ENCODE peak calls at places on chromosomes 16 and 17, in ten cellular contexts. K is PC-3; R is PC-9; X is A549; Q is activated CD8-positive, alpha-beta T cell treated with anti-CD3 and anti-CD28 coated beads for 36 hours; I is stomach; D is cardiac muscle cell; M is MM.1S; E is body of pancreas; N is colonic mucosa. J is an unnamed sample.

GRCh38 chr16:80569440-80570105 is 28.8 kb downstream of the DYNLRB2 start:
- DNase-seq in X (peak), M (no peak), N (no peak), I (no peak), R (no peak), E (no peak), K (peak), D (no peak), Q (peak), J (peak)

GRCh38 chr17:50262001-50262794 is 12.1 kb upstream of the TMEM92 start:
- DNase-seq in N (no peak), X (no peak), E (no peak), D (no peak), Q (no peak), R (peak), M (no peak), I (no peak), K (no peak), J (peak)

GRCh38 chr16:71367243-71367976 is 8.9 kb downstream of the CALB2 start:
- DNase-seq in Q (peak), N (peak), K (peak), M (peak), R (peak), D (peak), I (peak), E (peak), X (peak), J (peak)

GRCh38 chr16:55502801-55503366 is 6.0 kb upstream of the LPCAT2 start:
- DNase-seq in E (peak), X (peak), Q (no peak), I (peak), M (no peak), N (peak), R (peak), K (peak), D (peak), J (no peak)

GRCh38 chr17:31266042-31266441 is 31.0 kb downstream of the OMG start:
- DNase-seq in Q (no peak), I (no peak), K (no peak), N (no peak), M (no peak), R (no peak), E (no peak), D (no peak), X (peak), J (no peak)

GRCh38 chr16:14097182-14097951 is 26.2 kb downstream of the MRTFB start:
- DNase-seq in D (peak), R (peak), K (peak), E (peak), I (peak), M (no peak), X (no peak), N (peak), Q (no peak), J (no peak)

GRCh38 chr17:1239210-1239609 is 31.0 kb upstream of the BHLHA9 start:
- DNase-seq in K (no peak), D (no peak), N (no peak), Q (no peak), I (no peak), M (no peak), E (no peak), R (no peak), X (no peak), J (no peak)

GRCh38 chr17:35257080-35257701 is 14.3 kb downstream of the SLFN5 start:
- DNase-seq in M (no peak), D (no peak), R (peak), K (peak), X (peak), N (peak), I (peak), Q (no peak), E (peak), J (no peak)

GRCh38 chr16:72877374-72878028 is 170.4 kb downstream of the ZFHX3 start:
- DNase-seq in K (peak), E (no peak), M (no peak), N (no peak), D (no peak), I (no peak), X (peak), Q (no peak), R (peak), J (no peak)

GRCh38 chr17:33667052-33667509 is 374.0 kb upstream of the ASIC2 start:
- DNase-seq in Q (peak), I (no peak), E (no peak), N (no peak), R (no peak), X (peak), K (peak), M (peak), D (no peak), J (no peak)

GRCh38 chr16:59164461-59164860 is 430.3 kb upstream of the GOT2 start:
- DNase-seq in M (no peak), X (peak), N (no peak), D (peak), K (no peak), I (peak), Q (no peak), R (no peak), E (no peak), J (no peak)

GRCh38 chr16:87806608-87807546 is 41.1 kb upstream of the KLHDC4 start:
- DNase-seq in X (peak), M (peak), N (peak), R (peak), Q (peak), K (peak), I (peak), D (no peak), E (peak), J (no peak)
- TF ChIP-seq CTCF in X (no peak), M (no peak), N (no peak), R (no peak), Q (no peak), K (no peak), I (no peak), D (no peak), E (no peak), J (no peak)

DNA sequence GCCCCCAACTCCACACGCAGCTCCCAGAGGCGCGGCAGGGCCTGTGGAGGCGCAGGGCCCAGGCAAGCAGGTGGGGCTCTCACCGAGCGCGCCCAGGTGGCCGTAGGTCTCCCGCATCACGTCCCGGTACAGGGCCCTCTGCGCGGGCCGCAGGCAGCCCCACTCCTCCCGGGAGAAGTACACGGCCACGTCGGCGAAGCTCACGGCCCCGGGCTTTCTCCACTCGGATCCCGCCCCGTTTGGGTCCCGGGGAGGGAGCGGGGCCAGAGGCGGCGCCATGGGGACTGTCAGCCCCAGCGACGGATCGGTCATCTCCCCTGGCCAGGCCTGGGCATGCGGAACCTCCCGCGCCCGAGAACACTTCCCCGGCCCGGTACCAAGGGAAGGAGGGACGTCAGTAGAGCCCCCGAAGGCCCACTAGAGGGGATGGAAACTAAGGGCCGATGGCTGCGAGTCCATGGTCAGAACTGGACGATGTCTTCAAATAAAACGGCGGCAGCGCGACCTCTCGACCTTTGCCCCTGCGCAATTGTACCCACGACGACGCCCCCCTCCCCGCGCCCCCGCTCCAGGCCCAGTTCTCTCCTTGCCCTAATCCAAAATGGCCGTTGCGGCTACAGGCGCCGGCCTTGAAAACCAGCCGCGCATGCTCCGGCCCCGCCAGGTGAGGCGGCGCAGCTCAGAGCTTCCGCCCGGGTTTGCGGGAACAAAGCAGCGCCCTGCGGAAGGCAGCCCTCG is at the start of gene ZNF747:
- DNase-seq in E (peak), I (peak), R (peak), M (peak), X (peak), Q (peak), K (peak), D (peak), N (peak), J (peak)
- TF ChIP-seq CTCF in E (no peak), I (no peak), R (peak), M (peak), X (no peak), Q (no peak), K (no peak), D (no peak), N (no peak), J (no peak)

DNA sequence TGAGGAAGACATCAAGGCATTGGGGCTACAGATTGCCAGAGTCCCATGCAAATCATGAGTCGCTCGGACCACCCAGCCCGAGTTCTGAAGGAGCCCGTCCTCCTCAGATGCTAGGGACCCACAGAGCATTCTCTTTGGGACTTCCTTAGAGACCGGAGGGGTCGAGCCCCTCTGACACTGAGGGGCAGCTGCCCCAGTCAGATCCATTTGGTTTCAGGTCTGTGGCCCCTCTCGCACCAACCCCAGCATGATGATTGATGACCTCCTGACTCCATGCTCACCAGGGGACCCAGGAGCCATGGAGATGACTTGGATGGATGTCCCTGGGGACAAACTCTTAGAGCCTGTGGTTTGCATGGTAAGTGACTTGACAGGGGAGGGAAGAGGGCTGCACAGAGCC is 8.0 kb downstream of the PDF start:
- DNase-seq in M (no peak), N (no peak), I (no peak), Q (no peak), R (no peak), X (no peak), E (no peak), D (no peak), K (no peak), J (no peak)
- TF ChIP-seq CTCF in M (no peak), N (no peak), I (no peak), Q (no peak), R (no peak), X (no peak), E (no peak), D (no peak), K (no peak), J (no peak)

GRCh38 chr16:10902999-10903398 is 26.0 kb downstream of the CIITA start:
- DNase-seq in E (no peak), X (no peak), R (no peak), I (no peak), M (no peak), Q (no peak), N (no peak), D (no peak), K (no peak), J (no peak)

GRCh38 chr16:10907757-10908045 is 30.7 kb downstream of the CIITA start:
- DNase-seq in N (no peak), E (no peak), M (no peak), D (no peak), I (no peak), R (no peak), Q (no peak), K (no peak), X (no peak), J (no peak)

GRCh38 chr16:10911267-10911666 is 31.0 kb downstream of the DEXI start:
- DNase-seq in N (no peak), X (no peak), E (no peak), K (no peak), D (no peak), I (no peak), R (no peak), Q (no peak), M (no peak), J (no peak)

GRCh38 chr16:10906914-10907756 is 30.1 kb downstream of the CIITA start:
- DNase-seq in M (no peak), E (no peak), D (no peak), K (no peak), R (no peak), I (no peak), X (no peak), Q (no peak), N (no peak), J (no peak)

GRCh38 chr16:10906482-10906881 is 29.5 kb downstream of the CIITA start:
- DNase-seq in R (no peak), K (no peak), M (no peak), D (no peak), X (no peak), N (no peak), E (no peak), Q (no peak), I (no peak), J (no peak)
- TF ChIP-seq CTCF in R (no peak), K (no peak), M (no peak), D (no peak), X (no peak), N (no peak), E (no peak), Q (no peak), I (no peak), J (no peak)

GRCh38 chr16:69443809-69444611 is 19.6 kb downstream of the CYB5B start:
- DNase-seq in Q (peak), I (no peak), N (peak), K (no peak), R (no peak), D (no peak), E (no peak), M (no peak), X (peak), J (no peak)

GRCh38 chr16:69448470-69449193 is 24.2 kb downstream of the CYB5B start:
- DNase-seq in E (no peak), D (no peak), X (peak), M (no peak), R (no peak), Q (no peak), K (no peak), I (no peak), N (no peak), J (no peak)

GRCh38 chr16:69440236-69440635 is 15.8 kb downstream of the CYB5B start:
- DNase-seq in Q (no peak), I (no peak), N (no peak), R (no peak), X (no peak), M (no peak), K (no peak), D (no peak), E (no peak), J (no peak)

GRCh38 chr16:69444873-69445517 is 20.6 kb downstream of the CYB5B start:
- DNase-seq in K (no peak), Q (no peak), X (no peak), I (no peak), D (no peak), R (no peak), M (no peak), E (no peak), N (no peak), J (no peak)
- TF ChIP-seq CTCF in K (no peak), Q (no peak), X (no peak), I (no peak), D (no peak), R (no peak), M (no peak), E (no peak), N (no peak), J (no peak)

GRCh38 chr16:57009641-57010170 is 20.3 kb downstream of the NLRC5 start:
- DNase-seq in K (no peak), M (no peak), I (no peak), Q (no peak), E (no peak), D (no peak), X (no peak), R (no peak), N (no peak), J (no peak)

GRCh38 chr16:57008440-57008839 is 19.1 kb downstream of the NLRC5 start:
- DNase-seq in N (no peak), M (no peak), K (no peak), E (no peak), Q (no peak), I (no peak), X (no peak), R (no peak), D (no peak), J (no peak)

GRCh38 chr16:57007530-57007929 is 18.2 kb downstream of the NLRC5 start:
- DNase-seq in N (no peak), R (no peak), D (no peak), I (no peak), Q (no peak), E (no peak), K (no peak), M (no peak), X (no peak), J (no peak)

GRCh38 chr16:57004387-57005250 is 15.3 kb downstream of the NLRC5 start:
- DNase-seq in E (no peak), D (no peak), Q (no peak), X (no peak), M (no peak), K (no peak), N (no peak), R (no peak), I (no peak), J (peak)

DNA sequence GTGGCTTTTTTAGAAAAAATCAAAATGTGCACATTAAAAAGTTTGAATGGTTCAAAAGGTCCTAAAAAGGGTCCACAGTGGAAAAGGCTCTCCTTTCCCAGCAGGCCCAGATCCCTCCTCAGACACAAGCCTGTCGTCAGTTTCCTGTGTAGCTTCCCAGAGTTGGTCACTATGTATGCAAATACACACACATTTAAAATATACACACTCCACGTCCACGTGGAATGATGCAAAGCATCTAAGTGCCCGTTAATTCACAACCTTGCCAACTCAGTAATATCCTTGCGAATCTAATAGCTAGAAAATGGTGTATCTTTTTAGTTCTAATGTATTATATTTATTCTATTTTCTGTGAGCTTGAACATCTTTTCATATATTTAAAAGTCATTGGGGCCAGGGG is 17.7 kb downstream of the NLRC5 start:
- DNase-seq in R (no peak), X (no peak), N (no peak), D (no peak), E (no peak), K (no peak), Q (no peak), I (no peak), M (no peak), J (no peak)
- TF ChIP-seq CTCF in R (no peak), X (no peak), N (no peak), D (no peak), E (no peak), K (no peak), Q (no peak), I (no peak), M (no peak), J (no peak)